ENCODE peak calls at places on chromosomes 16 and 17, in six cellular contexts. E, M, L, P, D and I are unnamed samples.

GRCh38 chr16:57764341-57765159 is 29.0 kb downstream of the KATNB1 start:
- DNase-seq in E (peak; percentile 93), M (peak; percentile 93), L (peak; percentile 45), P (peak; percentile 90), D (peak; percentile 79), I (peak; percentile 82)

GRCh38 chr16:67029249-67030096 is 524 bp downstream of the CBFB start:
- DNase-seq in E (peak; percentile 25), M (peak; percentile 75), L (peak; percentile 68), P (no peak), D (peak; percentile 66), I (peak; percentile 25)

GRCh38 chr16:53785044-53785443 is 81.1 kb downstream of the FTO start:
- DNase-seq in E (no peak), M (no peak), L (no peak), P (no peak), D (no peak), I (peak; percentile 33)

GRCh38 chr17:50301891-50302584 is 27.8 kb downstream of the TMEM92 start:
- DNase-seq in E (no peak), M (no peak), L (no peak), P (no peak), D (no peak), I (no peak)

GRCh38 chr17:30413109-30413508 is 34.4 kb downstream of the CPD start:
- DNase-seq in E (no peak), M (no peak), L (no peak), P (no peak), D (no peak), I (peak; percentile 75)

GRCh38 chr16:14365200-14365851 is 264.7 kb downstream of the PARN start:
- DNase-seq in E (no peak), M (no peak), L (no peak), P (no peak), D (no peak), I (no peak)

GRCh38 chr16:67093098-67093732 is 16.5 kb upstream of the PHAF1 start:
- DNase-seq in E (no peak), M (no peak), L (no peak), P (no peak), D (no peak), I (no peak)

GRCh38 chr17:9969301-9969935 is 64.3 kb upstream of the RCVRN start:
- DNase-seq in E (no peak), M (no peak), L (no peak), P (no peak), D (no peak), I (no peak)

GRCh38 chr17:64420143-64420670 is 28.7 kb upstream of the MILR1 start:
- DNase-seq in E (peak; percentile 84), M (peak; percentile 76), L (peak; percentile 74), P (peak; percentile 81), D (peak; percentile 87), I (peak; percentile 91)

GRCh38 chr17:13346081-13346533 is 255.6 kb downstream of the HS3ST3A1 start:
- DNase-seq in E (peak; percentile 64), M (no peak), L (no peak), P (no peak), D (no peak), I (peak; percentile 73)

GRCh38 chr16:1990336-1991134 is 765 bp downstream of the SYNGR3 start:
- DNase-seq in E (peak; percentile 89), M (peak; percentile 82), L (peak; percentile 86), P (no peak), D (peak; percentile 58), I (no peak)

GRCh38 chr16:57611184-57611583 is 17.2 kb upstream of the ADGRG1 start:
- DNase-seq in E (no peak), M (no peak), L (no peak), P (no peak), D (no peak), I (peak; percentile 75)

GRCh38 chr17:43556292-43556691 is 10.2 kb upstream of the ETV4 start:
- DNase-seq in E (no peak), M (no peak), L (no peak), P (no peak), D (no peak), I (peak; percentile 87)

GRCh38 chr17:1909985-1910384 is 80.2 kb downstream of the RPA1 start:
- DNase-seq in E (no peak), M (no peak), L (peak; percentile 55), P (no peak), D (no peak), I (no peak)

GRCh38 chr16:49165025-49165424 is 116.6 kb downstream of the CBLN1 start:
- DNase-seq in E (no peak), M (no peak), L (no peak), P (no peak), D (no peak), I (no peak)

GRCh38 chr17:73630957-73631595 is 13.2 kb downstream of the SDK2 start:
- DNase-seq in E (no peak), M (no peak), L (no peak), P (no peak), D (no peak), I (no peak)

GRCh38 chr16:52074133-52074532 is 472.8 kb downstream of the TOX3 start:
- DNase-seq in E (no peak), M (no peak), L (no peak), P (no peak), D (no peak), I (no peak)

GRCh38 chr17:82872591-82873520 is 33.0 kb upstream of the ZNF750 start:
- DNase-seq in E (no peak), M (no peak), L (no peak), P (no peak), D (peak; percentile 86), I (no peak)

GRCh38 chr17:40556884-40557414 is 8.3 kb downstream of the CCR7 start:
- DNase-seq in E (no peak), M (peak; percentile 76), L (no peak), P (no peak), D (no peak), I (no peak)

GRCh38 chr16:10609410-10609774 is 29.0 kb upstream of the EMP2 start:
- DNase-seq in E (no peak), M (no peak), L (no peak), P (no peak), D (no peak), I (peak; percentile 6)

GRCh38 chr17:78704594-78704993 is 77.5 kb downstream of the CYTH1 start:
- DNase-seq in E (no peak), M (no peak), L (no peak), P (no peak), D (no peak), I (peak; percentile 34)

GRCh38 chr17:2043785-2044184 is 2.0 kb downstream of the OVCA2 start:
- DNase-seq in E (no peak), M (no peak), L (no peak), P (no peak), D (no peak), I (peak; percentile 59)

DNA sequence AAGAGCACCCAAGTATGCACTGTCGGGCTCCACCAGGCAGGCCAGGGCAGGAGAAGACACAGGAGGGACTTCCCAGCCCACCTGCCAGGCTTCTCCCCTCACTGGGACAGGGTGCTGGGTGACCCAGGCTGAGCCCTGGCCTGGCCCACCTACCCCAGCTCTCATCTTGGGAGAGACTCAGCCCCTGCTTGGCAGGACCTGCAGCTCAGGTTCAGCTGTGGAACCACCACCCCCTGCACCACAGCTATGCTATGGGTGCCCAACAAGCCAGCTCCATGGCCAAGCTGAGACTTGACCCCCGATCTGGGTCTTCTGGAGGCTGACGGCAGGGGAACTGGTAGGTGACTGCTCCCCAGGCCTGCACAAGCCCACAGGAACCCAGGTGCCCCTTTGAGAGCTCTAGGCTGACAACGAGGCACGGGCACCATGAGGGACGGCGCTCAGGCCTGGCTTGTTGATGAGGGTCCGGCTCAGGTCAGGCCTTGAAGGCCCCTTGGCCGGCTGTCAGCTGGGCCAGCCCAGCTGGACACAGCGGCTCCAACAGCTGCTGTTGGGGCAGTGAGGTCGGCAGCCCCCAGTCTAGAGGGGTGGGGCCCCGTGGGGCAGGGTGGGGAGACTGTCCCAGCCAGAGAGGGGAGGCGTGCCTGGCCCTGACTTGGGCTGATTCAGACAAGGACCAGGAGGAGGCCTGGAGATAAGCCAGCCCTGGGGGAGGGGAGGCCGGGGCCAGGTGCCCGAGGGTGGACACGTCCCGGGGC is 4.6 kb downstream of the RPUSD1 start:
- DNase-seq in E (no peak), M (no peak), L (no peak), P (no peak), D (no peak), I (no peak)
- TF ChIP-seq EZH2phosphoT487 in E (no peak), M (no peak), L (no peak), P (no peak), D (no peak), I (no peak)

GRCh38 chr17:49107211-49107557 is 25.4 kb upstream of the B4GALNT2 start:
- DNase-seq in E (no peak), M (no peak), L (no peak), P (no peak), D (no peak), I (no peak)
- TF ChIP-seq CTCF in E (no peak), M (no peak), L (no peak), P (no peak), D (no peak), I (no peak)

GRCh38 chr17:57570740-57571344 is 174.3 kb downstream of the CCDC182 start:
- DNase-seq in E (peak; percentile 27), M (no peak), L (no peak), P (no peak), D (no peak), I (no peak)
- TF ChIP-seq EZH2phosphoT487 in E (no peak), M (no peak), L (no peak), P (no peak), D (no peak), I (no peak)

GRCh38 chr16:12655530-12655929 is 148.2 kb downstream of the CPPED1 start:
- DNase-seq in E (no peak), M (no peak), L (no peak), P (no peak), D (no peak), I (no peak)

GRCh38 chr16:12649356-12649755 is 154.3 kb downstream of the CPPED1 start:
- DNase-seq in E (no peak), M (no peak), L (no peak), P (no peak), D (no peak), I (no peak)

GRCh38 chr16:12652924-12653323 is 150.8 kb downstream of the CPPED1 start:
- DNase-seq in E (no peak), M (no peak), L (no peak), P (no peak), D (no peak), I (no peak)

GRCh38 chr16:12651765-12652531 is 151.7 kb downstream of the CPPED1 start:
- DNase-seq in E (no peak), M (no peak), L (peak; percentile 75), P (no peak), D (no peak), I (no peak)

GRCh38 chr16:12653820-12654392 is 149.8 kb downstream of the CPPED1 start:
- DNase-seq in E (no peak), M (no peak), L (no peak), P (no peak), D (no peak), I (no peak)
- TF ChIP-seq CTCF in E (no peak), M (no peak), L (no peak), P (no peak), D (no peak), I (no peak)

GRCh38 chr17:69065113-69065512 is 4.4 kb upstream of the ABCA9 start:
- DNase-seq in E (no peak), M (no peak), L (no peak), P (no peak), D (no peak), I (no peak)
- TF ChIP-seq EZH2phosphoT487 in E (no peak), M (no peak), L (no peak), P (no peak), D (no peak), I (no peak)

GRCh38 chr17:27455914-27456680 is at the start of gene KSR1:
- DNase-seq in E (peak; percentile 96), M (peak; percentile 93), L (peak; percentile 97), P (peak; percentile 22), D (peak; percentile 82), I (peak; percentile 61)
- TF ChIP-seq CTCF in E (peak; percentile 60), M (peak; percentile 58), L (peak; percentile 69), P (peak; percentile 27), D (peak; percentile 77), I (peak; percentile 37)